ENCODE peak calls at places on chromosomes 2 and 18, in four cellular contexts. F is HepG2, G is K562, V is GM12878. C is an unnamed sample.

GRCh38 chr2:46134531-46135229 is 162.5 kb upstream of the EPAS1 start:
- DNase-seq in G (peak; percentile 15), V (no peak), F (no peak), C (no peak)

GRCh38 chr2:19848952-19849351 is 52.8 kb downstream of the TTC32 start:
- DNase-seq in G (no peak), V (no peak), F (no peak), C (no peak)

GRCh38 chr2:233354971-233355574 is 779 bp downstream of the DGKD start:
- DNase-seq in F (no peak), G (no peak), V (no peak), C (no peak)

GRCh38 chr18:41660654-41661053 is 294.4 kb upstream of the PIK3C3 start:
- DNase-seq in V (no peak), F (no peak), G (no peak), C (no peak)

GRCh38 chr18:13147146-13147545 is 71.4 kb upstream of the LDLRAD4 start:
- DNase-seq in V (no peak), F (peak; percentile 47), G (no peak), C (no peak)

GRCh38 chr2:20126469-20126868 is 75.0 kb upstream of the LAPTM4A start:
- DNase-seq in G (no peak), V (no peak), F (no peak), C (no peak)

GRCh38 chr2:191803007-191803406 is 43.9 kb downstream of the CAVIN2 start:
- DNase-seq in F (no peak), G (no peak), V (no peak), C (no peak)

GRCh38 chr18:12014521-12014920 is 33.2 kb downstream of the IMPA2 start:
- DNase-seq in F (no peak), V (no peak), G (no peak), C (no peak)

GRCh38 chr2:3827673-3828575 is 124.5 kb downstream of the DCDC2C start:
- DNase-seq in F (no peak), V (no peak), G (peak; percentile 21), C (no peak)

GRCh38 chr2:237752761-237753165 is 45.8 kb upstream of the RBM44 start:
- DNase-seq in V (peak; percentile 83), F (no peak), G (no peak), C (no peak)

GRCh38 chr2:69449906-69450305 is 12.7 kb upstream of the NFU1 start:
- DNase-seq in F (no peak), G (no peak), V (no peak), C (no peak)

GRCh38 chr18:12255626-12256026 is 1.5 kb downstream of the CIDEA start:
- DNase-seq in F (peak; percentile 35), G (no peak), V (no peak), C (peak; percentile 50)

GRCh38 chr2:24009680-24010476 is at the start of gene MFSD2B:
- DNase-seq in F (no peak), V (no peak), G (peak; percentile 74), C (no peak)

GRCh38 chr2:26850565-26850964 is 2.6 kb downstream of the DPYSL5 start:
- DNase-seq in V (no peak), G (peak; percentile 7), F (no peak), C (no peak)

DNA sequence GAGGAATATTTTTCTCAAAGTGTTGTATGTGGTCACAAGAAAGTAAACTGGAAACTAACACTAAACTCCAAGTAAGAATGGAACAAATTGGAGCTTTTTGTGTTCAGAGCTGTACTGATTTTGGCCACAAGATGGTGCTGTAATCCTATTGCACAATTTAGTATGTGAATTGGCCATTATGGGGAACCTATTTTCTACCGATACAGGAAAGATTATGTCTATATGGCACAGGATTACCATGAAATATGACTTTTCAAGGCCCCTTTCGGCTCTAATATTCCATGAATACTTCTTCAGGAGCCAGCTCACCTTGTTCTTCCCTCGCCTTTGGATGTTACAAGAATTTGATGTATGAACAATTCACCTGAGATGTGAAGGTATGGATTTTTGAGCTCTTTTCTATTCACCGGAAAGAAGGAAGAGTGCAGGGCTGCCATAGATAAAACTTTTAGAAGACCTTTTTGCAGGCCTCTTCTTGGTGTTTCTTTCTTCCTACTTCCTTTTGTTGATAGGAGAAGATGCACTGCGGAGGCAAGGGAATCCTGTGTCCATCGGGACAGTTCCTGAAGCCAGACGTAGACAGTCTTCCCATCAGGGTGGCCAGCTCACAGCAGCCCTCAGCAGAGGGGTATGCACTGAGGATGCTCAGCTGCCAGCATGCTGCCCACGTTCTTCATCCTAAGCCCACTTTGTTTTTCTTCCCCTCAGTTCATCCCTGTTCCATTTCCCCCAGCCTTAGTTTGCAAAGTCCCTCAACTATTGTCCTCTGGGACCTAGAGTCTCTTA is 13.3 kb downstream of the MRPL44 start:
- DNase-seq in V (no peak), F (peak; percentile 66), G (peak; percentile 14), C (peak; percentile 49)
- TF ChIP-seq SIN3A in V (no peak), F (no peak), G (no peak), C (no peak)

GRCh38 chr2:95025406-95026319 is at the start of gene MAL:
- DNase-seq in V (no peak), G (peak; percentile 44), F (no peak), C (no peak)
- TF ChIP-seq EZH2 in V (no peak), G (no peak), F (no peak), C (no peak)

DNA sequence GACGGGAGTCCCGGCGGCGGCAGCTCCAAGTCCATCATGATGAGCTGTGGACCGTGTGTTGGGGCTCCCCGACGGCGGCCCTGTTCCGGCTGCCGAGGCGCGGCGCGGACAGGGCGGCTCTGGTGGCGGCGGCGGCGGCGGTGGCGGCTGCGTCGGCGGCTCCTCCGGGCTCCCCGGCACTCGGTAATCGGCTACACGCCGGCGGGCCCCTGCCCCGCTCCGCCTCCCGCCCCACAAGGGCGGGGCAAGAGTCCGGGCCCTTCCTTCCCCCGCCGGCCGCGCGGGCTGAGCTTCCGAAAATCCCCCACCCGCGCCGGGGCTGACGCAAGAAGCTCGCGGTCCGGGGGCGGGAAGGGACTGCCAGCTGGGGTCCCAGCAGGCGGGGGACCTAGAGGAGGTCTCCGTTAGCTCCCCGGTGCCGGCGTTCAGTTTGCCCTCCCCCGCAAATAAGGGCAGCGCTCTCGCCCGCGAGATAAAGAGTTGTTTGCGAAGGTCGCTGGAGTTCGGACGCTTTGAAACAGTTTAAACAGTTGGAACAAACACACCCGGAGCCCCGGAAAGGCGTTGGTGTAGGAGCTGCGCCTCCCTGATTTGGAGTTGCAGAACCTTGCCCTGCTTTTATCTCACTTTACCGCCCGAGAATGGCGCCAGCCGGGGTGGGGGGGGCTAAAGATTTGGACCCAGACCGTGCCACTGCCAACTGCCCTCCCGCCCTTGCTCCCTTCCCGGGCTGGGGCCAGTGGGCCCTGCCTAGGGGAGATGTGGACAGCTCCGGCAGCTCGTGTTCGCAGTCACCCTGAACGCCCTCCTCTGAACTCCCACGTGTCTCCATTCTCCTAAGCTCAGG is at the start of gene NFE2L2:
- DNase-seq in F (peak; percentile 99), G (peak; percentile 96), V (peak; percentile 56), C (peak; percentile 62)
- TF ChIP-seq REST in F (peak; percentile 63), G (peak; percentile 53), V (peak; percentile 37), C (no peak)

DNA sequence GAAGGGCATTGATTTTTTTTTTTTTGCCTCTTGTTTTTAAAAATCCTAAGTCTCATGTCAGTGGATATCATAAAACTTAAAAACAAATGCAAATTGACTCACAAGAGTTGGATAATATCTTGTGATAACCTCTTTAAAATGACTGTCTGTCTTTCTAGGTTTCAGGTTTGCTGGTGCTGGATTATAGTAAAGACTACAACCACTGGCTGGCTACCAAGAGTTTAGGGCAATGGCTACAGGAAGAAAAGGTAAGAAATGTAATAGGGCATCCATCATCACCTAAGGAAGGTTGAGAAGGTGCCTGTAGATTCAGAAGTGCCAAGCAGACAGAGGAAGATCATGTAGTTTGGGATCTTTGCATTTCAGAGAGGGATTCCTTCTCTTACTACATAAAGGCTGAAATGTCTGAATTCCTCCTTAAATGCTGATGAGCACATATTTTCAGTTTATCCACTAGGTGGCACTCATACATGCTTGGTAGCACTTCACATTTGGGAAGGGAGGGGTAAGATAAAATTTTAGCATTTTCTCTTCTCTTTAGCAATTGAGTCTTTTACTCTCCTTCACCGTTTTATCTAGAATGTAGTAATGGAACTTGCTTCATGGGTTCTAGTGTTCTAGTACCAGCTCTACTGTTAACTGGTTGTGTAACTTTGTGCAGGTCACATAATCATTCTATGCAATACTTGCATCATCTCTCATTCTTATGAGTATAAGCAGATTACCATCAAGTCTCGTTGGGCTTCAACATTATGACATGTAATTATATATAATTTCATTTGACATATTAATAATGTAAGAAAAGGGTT is 21.1 kb downstream of the CPS1 start:
- DNase-seq in V (peak; percentile 1), F (peak; percentile 56), G (peak; percentile 19), C (peak; percentile 33)
- TF ChIP-seq SIN3A in V (no peak), F (no peak), G (no peak), C (no peak)

GRCh38 chr2:11580697-11581096 is 46.9 kb downstream of the GREB1 start:
- DNase-seq in G (no peak), V (no peak), F (no peak), C (no peak)

GRCh38 chr2:11582526-11583202 is 48.8 kb downstream of the GREB1 start:
- DNase-seq in F (peak; percentile 79), V (no peak), G (peak; percentile 72), C (peak; percentile 29)

GRCh38 chr2:11581129-11581796 is 47.4 kb downstream of the GREB1 start:
- DNase-seq in G (no peak), V (no peak), F (no peak), C (no peak)

GRCh38 chr2:11583203-11583752 is 49.4 kb downstream of the GREB1 start:
- DNase-seq in G (no peak), V (no peak), F (peak; percentile 64), C (no peak)

DNA sequence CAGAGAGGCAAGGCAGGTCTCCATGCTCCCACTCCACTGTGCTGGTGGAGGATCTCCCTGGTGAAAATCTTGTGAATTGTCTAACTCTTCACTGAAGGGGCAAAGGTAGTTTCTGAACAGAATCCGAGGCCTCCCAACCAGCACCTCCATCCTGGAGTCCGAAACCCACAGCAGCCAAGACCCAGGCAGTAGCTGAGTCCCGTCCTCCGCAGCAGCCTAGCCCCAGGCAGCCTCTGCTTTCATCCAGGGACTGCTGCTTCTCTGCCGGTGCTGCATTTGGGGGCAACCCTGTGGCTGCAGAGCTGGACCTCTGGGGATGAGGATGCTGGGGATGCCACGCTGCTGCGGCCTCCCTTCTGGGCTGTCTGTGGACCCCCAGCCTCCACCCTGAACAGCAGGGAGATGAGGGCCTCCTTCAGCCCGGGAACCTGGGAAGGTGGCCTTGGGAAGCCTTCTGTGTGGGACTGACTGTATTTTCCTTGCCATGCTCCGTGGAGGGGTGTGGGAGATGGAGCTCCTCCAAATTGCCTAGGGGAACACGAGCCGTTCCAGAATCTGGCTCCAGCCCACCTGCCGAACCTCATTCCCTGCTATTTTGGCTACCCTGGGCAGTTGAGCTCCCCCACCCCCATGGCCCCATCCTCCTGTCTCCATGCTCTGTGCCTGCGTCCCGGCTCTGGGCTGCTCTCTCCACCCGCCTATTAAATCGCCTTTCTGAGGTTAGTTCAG is 48.1 kb downstream of the GREB1 start:
- DNase-seq in G (no peak), F (no peak), V (no peak), C (no peak)
- TF ChIP-seq EZH2 in G (no peak), F (no peak), V (no peak), C (no peak)

DNA sequence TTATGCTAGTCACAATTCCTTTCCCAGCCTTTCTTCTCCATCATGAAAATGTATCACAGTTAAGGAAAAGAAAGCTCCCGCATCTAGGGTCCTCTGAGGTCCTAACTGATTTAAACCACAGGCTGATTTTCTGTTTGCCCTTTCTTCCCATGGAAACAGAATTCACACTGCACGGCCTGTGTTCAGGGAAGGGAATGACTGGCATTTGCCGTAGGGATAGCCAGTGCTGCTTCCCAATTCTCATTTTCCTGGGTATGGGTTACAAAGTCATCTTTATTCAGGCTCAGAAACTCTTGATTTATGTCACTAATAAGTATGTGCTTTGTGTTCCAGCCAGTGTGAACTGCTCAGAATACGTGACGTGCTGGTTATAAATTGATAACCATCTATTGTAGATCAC is 163.2 kb downstream of the LRRC30 start:
- DNase-seq in G (no peak), V (no peak), F (no peak), C (no peak)
- TF ChIP-seq REST in G (no peak), V (no peak), F (no peak), C (no peak)